ENCODE peak calls at places on chromosomes 13 and 19, in seven cellular contexts. Z is nucleus accumbens, J is NCI-H2029 treated with DMSO at 0.1 percent for 48 hours, G is fibroblast of pulmonary artery, H is epithelial cell of esophagus, Q is anterior cingulate cortex, W is cerebellar cortex. B is an unnamed sample.

GRCh38 chr13:47837104-47837880 is 163.8 kb downstream of the SUCLA2 start:
- DNase-seq in J (no peak), H (no peak), Q (no peak), G (no peak), Z (no peak), W (no peak), B (no peak)

GRCh38 chr13:59722580-59722900 is 441.2 kb downstream of the DIAPH3 start:
- DNase-seq in J (no peak), H (no peak), W (no peak), G (no peak), Q (no peak), Z (no peak), B (no peak)

GRCh38 chr19:49442354-49442753 is 1.0 kb upstream of the SLC17A7 start:
- DNase-seq in Z (no peak), H (no peak), Q (no peak), J (no peak), G (no peak), W (peak; percentile 84), B (no peak)

GRCh38 chr13:45102136-45102802 is 18.0 kb upstream of the GTF2F2 start:
- DNase-seq in G (no peak), W (no peak), Z (peak; percentile 60), J (no peak), H (no peak), Q (peak; percentile 64), B (no peak)

GRCh38 chr13:93775507-93776108 is 549.0 kb downstream of the GPC6 start:
- DNase-seq in W (no peak), J (no peak), H (peak; percentile 32), Z (no peak), Q (no peak), G (peak; percentile 67), B (no peak)

GRCh38 chr19:3213159-3213558 is 11.3 kb upstream of the CELF5 start:
- DNase-seq in J (no peak), Z (no peak), Q (no peak), H (no peak), G (no peak), W (no peak), B (no peak)

GRCh38 chr13:80040219-80040976 is 300.5 kb downstream of the SPRY2 start:
- DNase-seq in Q (no peak), Z (no peak), G (peak; percentile 94), H (peak; percentile 98), W (no peak), J (no peak), B (no peak)

GRCh38 chr13:32216281-32216680 is 98.9 kb downstream of the ZAR1L start:
- DNase-seq in W (no peak), J (no peak), G (no peak), Q (no peak), H (no peak), Z (no peak), B (no peak)

GRCh38 chr13:46492946-46493345 is 60.0 kb upstream of the LRCH1 start:
- DNase-seq in Z (no peak), W (peak; percentile 77), H (peak; percentile 54), G (peak; percentile 75), J (no peak), Q (peak; percentile 38), B (no peak)